ENCODE peak calls at places on chromosomes 6 and 20, in six cellular contexts. One of them, this sample, is unnamed.

GRCh38 chr6:19159087-19159486 is 678.1 kb upstream of the ID4 start:
- DNase-seq in AG04449: no peak
- DNase-seq in stimulated activated CD4-positive, alpha-beta T cell treated with anti-CD3 and anti-CD28 coated beads, Interleukin-15, amount 100 ng/mL, for 1 hour: no peak
- DNase-seq in pulmonary artery endothelial cell: no peak
- DNase-seq in 8988T: no peak
- DNase-seq in suprapubic skin: no peak
- DNase-seq in this sample: no peak

GRCh38 chr20:53888951-53889350 is 181.4 kb downstream of the BCAS1 start:
- DNase-seq in AG04449: no peak
- DNase-seq in stimulated activated CD4-positive, alpha-beta T cell treated with anti-CD3 and anti-CD28 coated beads, Interleukin-15, amount 100 ng/mL, for 1 hour: no peak
- DNase-seq in pulmonary artery endothelial cell: no peak
- DNase-seq in 8988T: no peak
- DNase-seq in suprapubic skin: no peak
- DNase-seq in this sample: no peak

GRCh38 chr6:13288969-13289391 is 39.4 kb downstream of the TBC1D7 start:
- DNase-seq in AG04449: no peak
- DNase-seq in stimulated activated CD4-positive, alpha-beta T cell treated with anti-CD3 and anti-CD28 coated beads, Interleukin-15, amount 100 ng/mL, for 1 hour: no peak
- DNase-seq in pulmonary artery endothelial cell: no peak
- DNase-seq in 8988T: no peak
- DNase-seq in suprapubic skin: no peak
- DNase-seq in this sample: no peak

GRCh38 chr20:24965065-24965919 is 16.2 kb downstream of the CST7 start:
- DNase-seq in AG04449: no peak
- DNase-seq in stimulated activated CD4-positive, alpha-beta T cell treated with anti-CD3 and anti-CD28 coated beads, Interleukin-15, amount 100 ng/mL, for 1 hour: no peak
- DNase-seq in pulmonary artery endothelial cell: no peak
- DNase-seq in 8988T: no peak
- DNase-seq in suprapubic skin: peak; percentile 50
- DNase-seq in this sample: no peak

GRCh38 chr20:48761023-48761785 is 66.6 kb downstream of the PREX1 start:
- DNase-seq in AG04449: no peak
- DNase-seq in stimulated activated CD4-positive, alpha-beta T cell treated with anti-CD3 and anti-CD28 coated beads, Interleukin-15, amount 100 ng/mL, for 1 hour: no peak
- DNase-seq in pulmonary artery endothelial cell: no peak
- DNase-seq in 8988T: no peak
- DNase-seq in suprapubic skin: no peak
- DNase-seq in this sample: peak; percentile 43

GRCh38 chr6:34771727-34772126 is 14.4 kb downstream of the SNRPC start:
- DNase-seq in AG04449: peak; percentile 36
- DNase-seq in stimulated activated CD4-positive, alpha-beta T cell treated with anti-CD3 and anti-CD28 coated beads, Interleukin-15, amount 100 ng/mL, for 1 hour: no peak
- DNase-seq in pulmonary artery endothelial cell: no peak
- DNase-seq in 8988T: no peak
- DNase-seq in suprapubic skin: no peak
- DNase-seq in this sample: no peak

GRCh38 chr20:61660559-61660958 is 405.1 kb downstream of the TAF4 start:
- DNase-seq in AG04449: no peak
- DNase-seq in stimulated activated CD4-positive, alpha-beta T cell treated with anti-CD3 and anti-CD28 coated beads, Interleukin-15, amount 100 ng/mL, for 1 hour: no peak
- DNase-seq in pulmonary artery endothelial cell: no peak
- DNase-seq in 8988T: no peak
- DNase-seq in suprapubic skin: no peak
- DNase-seq in this sample: no peak

GRCh38 chr6:35220711-35221110 is 7.0 kb downstream of the SCUBE3 start:
- DNase-seq in AG04449: no peak
- DNase-seq in stimulated activated CD4-positive, alpha-beta T cell treated with anti-CD3 and anti-CD28 coated beads, Interleukin-15, amount 100 ng/mL, for 1 hour: no peak
- DNase-seq in pulmonary artery endothelial cell: no peak
- DNase-seq in 8988T: no peak
- DNase-seq in suprapubic skin: no peak
- DNase-seq in this sample: no peak

GRCh38 chr6:170172406-170172805 is 118.5 kb downstream of the DLL1 start:
- DNase-seq in AG04449: no peak
- DNase-seq in stimulated activated CD4-positive, alpha-beta T cell treated with anti-CD3 and anti-CD28 coated beads, Interleukin-15, amount 100 ng/mL, for 1 hour: no peak
- DNase-seq in pulmonary artery endothelial cell: no peak
- DNase-seq in 8988T: no peak
- DNase-seq in suprapubic skin: no peak
- DNase-seq in this sample: no peak

GRCh38 chr6:885051-885590 is 192.2 kb upstream of the EXOC2 start:
- DNase-seq in AG04449: no peak
- DNase-seq in stimulated activated CD4-positive, alpha-beta T cell treated with anti-CD3 and anti-CD28 coated beads, Interleukin-15, amount 100 ng/mL, for 1 hour: no peak
- DNase-seq in pulmonary artery endothelial cell: no peak
- DNase-seq in 8988T: no peak
- DNase-seq in suprapubic skin: no peak
- DNase-seq in this sample: no peak

GRCh38 chr6:139060332-139060731 is 31.8 kb downstream of the ABRACL start:
- DNase-seq in AG04449: peak; percentile 78
- DNase-seq in stimulated activated CD4-positive, alpha-beta T cell treated with anti-CD3 and anti-CD28 coated beads, Interleukin-15, amount 100 ng/mL, for 1 hour: no peak
- DNase-seq in pulmonary artery endothelial cell: no peak
- DNase-seq in 8988T: no peak
- DNase-seq in suprapubic skin: no peak
- DNase-seq in this sample: no peak

GRCh38 chr6:24864345-24864744 is 65.6 kb upstream of the ARMH2 start:
- DNase-seq in AG04449: no peak
- DNase-seq in stimulated activated CD4-positive, alpha-beta T cell treated with anti-CD3 and anti-CD28 coated beads, Interleukin-15, amount 100 ng/mL, for 1 hour: no peak
- DNase-seq in pulmonary artery endothelial cell: no peak
- DNase-seq in 8988T: no peak
- DNase-seq in suprapubic skin: no peak
- DNase-seq in this sample: no peak

GRCh38 chr20:63230800-63231268 is 4.9 kb upstream of the BIRC7 start:
- DNase-seq in AG04449: no peak
- DNase-seq in stimulated activated CD4-positive, alpha-beta T cell treated with anti-CD3 and anti-CD28 coated beads, Interleukin-15, amount 100 ng/mL, for 1 hour: no peak
- DNase-seq in pulmonary artery endothelial cell: peak; percentile 8
- DNase-seq in 8988T: no peak
- DNase-seq in suprapubic skin: no peak
- DNase-seq in this sample: no peak

GRCh38 chr6:43310137-43310536 is 1.5 kb upstream of the CRIP3 start:
- DNase-seq in AG04449: no peak
- DNase-seq in stimulated activated CD4-positive, alpha-beta T cell treated with anti-CD3 and anti-CD28 coated beads, Interleukin-15, amount 100 ng/mL, for 1 hour: no peak
- DNase-seq in pulmonary artery endothelial cell: no peak
- DNase-seq in 8988T: no peak
- DNase-seq in suprapubic skin: no peak
- DNase-seq in this sample: no peak

GRCh38 chr20:25148181-25148981 is 47.1 kb upstream of the ENTPD6 start:
- DNase-seq in AG04449: no peak
- DNase-seq in stimulated activated CD4-positive, alpha-beta T cell treated with anti-CD3 and anti-CD28 coated beads, Interleukin-15, amount 100 ng/mL, for 1 hour: no peak
- DNase-seq in pulmonary artery endothelial cell: no peak
- DNase-seq in 8988T: no peak
- DNase-seq in suprapubic skin: no peak
- DNase-seq in this sample: peak; percentile 38

GRCh38 chr6:155647354-155647753 is 191.7 kb upstream of the NOX3 start:
- DNase-seq in AG04449: no peak
- DNase-seq in stimulated activated CD4-positive, alpha-beta T cell treated with anti-CD3 and anti-CD28 coated beads, Interleukin-15, amount 100 ng/mL, for 1 hour: no peak
- DNase-seq in pulmonary artery endothelial cell: no peak
- DNase-seq in 8988T: no peak
- DNase-seq in suprapubic skin: no peak
- DNase-seq in this sample: no peak

GRCh38 chr20:13412806-13413445 is 191.9 kb downstream of the ISM1 start:
- DNase-seq in AG04449: no peak
- DNase-seq in stimulated activated CD4-positive, alpha-beta T cell treated with anti-CD3 and anti-CD28 coated beads, Interleukin-15, amount 100 ng/mL, for 1 hour: no peak
- DNase-seq in pulmonary artery endothelial cell: no peak
- DNase-seq in 8988T: no peak
- DNase-seq in suprapubic skin: no peak
- DNase-seq in this sample: no peak

GRCh38 chr6:154613137-154613676 is 102.7 kb upstream of the CNKSR3 start:
- DNase-seq in AG04449: peak; percentile 56
- DNase-seq in stimulated activated CD4-positive, alpha-beta T cell treated with anti-CD3 and anti-CD28 coated beads, Interleukin-15, amount 100 ng/mL, for 1 hour: no peak
- DNase-seq in pulmonary artery endothelial cell: peak; percentile 52
- DNase-seq in 8988T: no peak
- DNase-seq in suprapubic skin: no peak
- DNase-seq in this sample: no peak

GRCh38 chr6:551405-551804 is 105.5 kb downstream of the HUS1B start:
- DNase-seq in AG04449: no peak
- DNase-seq in stimulated activated CD4-positive, alpha-beta T cell treated with anti-CD3 and anti-CD28 coated beads, Interleukin-15, amount 100 ng/mL, for 1 hour: no peak
- DNase-seq in pulmonary artery endothelial cell: no peak
- DNase-seq in 8988T: peak; percentile 44
- DNase-seq in suprapubic skin: no peak
- DNase-seq in this sample: peak; percentile 9

GRCh38 chr6:11929451-11929850 is 82.7 kb upstream of the HIVEP1 start:
- DNase-seq in AG04449: no peak
- DNase-seq in stimulated activated CD4-positive, alpha-beta T cell treated with anti-CD3 and anti-CD28 coated beads, Interleukin-15, amount 100 ng/mL, for 1 hour: no peak
- DNase-seq in pulmonary artery endothelial cell: no peak
- DNase-seq in 8988T: no peak
- DNase-seq in suprapubic skin: no peak
- DNase-seq in this sample: no peak

GRCh38 chr20:4066551-4066950 is 51.2 kb upstream of the RNF24 start:
- DNase-seq in AG04449: no peak
- DNase-seq in stimulated activated CD4-positive, alpha-beta T cell treated with anti-CD3 and anti-CD28 coated beads, Interleukin-15, amount 100 ng/mL, for 1 hour: no peak
- DNase-seq in pulmonary artery endothelial cell: no peak
- DNase-seq in 8988T: no peak
- DNase-seq in suprapubic skin: no peak
- DNase-seq in this sample: no peak

GRCh38 chr6:117483004-117483644 is 650 bp downstream of the DCBLD1 start:
- DNase-seq in AG04449: no peak
- DNase-seq in stimulated activated CD4-positive, alpha-beta T cell treated with anti-CD3 and anti-CD28 coated beads, Interleukin-15, amount 100 ng/mL, for 1 hour: no peak
- DNase-seq in pulmonary artery endothelial cell: no peak
- DNase-seq in 8988T: peak; percentile 43
- DNase-seq in suprapubic skin: peak; percentile 82
- DNase-seq in this sample: no peak

GRCh38 chr6:35084041-35084491 is 57.1 kb downstream of the TCP11 start:
- DNase-seq in AG04449: no peak
- DNase-seq in stimulated activated CD4-positive, alpha-beta T cell treated with anti-CD3 and anti-CD28 coated beads, Interleukin-15, amount 100 ng/mL, for 1 hour: no peak
- DNase-seq in pulmonary artery endothelial cell: no peak
- DNase-seq in 8988T: peak; percentile 12
- DNase-seq in suprapubic skin: peak; percentile 75
- DNase-seq in this sample: no peak

GRCh38 chr6:159527351-159527750 is 165.7 kb downstream of the SOD2 start:
- DNase-seq in AG04449: no peak
- DNase-seq in stimulated activated CD4-positive, alpha-beta T cell treated with anti-CD3 and anti-CD28 coated beads, Interleukin-15, amount 100 ng/mL, for 1 hour: no peak
- DNase-seq in pulmonary artery endothelial cell: no peak
- DNase-seq in 8988T: no peak
- DNase-seq in suprapubic skin: no peak
- DNase-seq in this sample: no peak

GRCh38 chr20:12970372-12970821 is 38.4 kb upstream of the SPTLC3 start:
- DNase-seq in AG04449: no peak
- DNase-seq in stimulated activated CD4-positive, alpha-beta T cell treated with anti-CD3 and anti-CD28 coated beads, Interleukin-15, amount 100 ng/mL, for 1 hour: no peak
- DNase-seq in pulmonary artery endothelial cell: no peak
- DNase-seq in 8988T: no peak
- DNase-seq in suprapubic skin: no peak
- DNase-seq in this sample: no peak

GRCh38 chr6:160036790-160037206 is 67.9 kb downstream of the IGF2R start:
- DNase-seq in AG04449: peak; percentile 40
- DNase-seq in stimulated activated CD4-positive, alpha-beta T cell treated with anti-CD3 and anti-CD28 coated beads, Interleukin-15, amount 100 ng/mL, for 1 hour: no peak
- DNase-seq in pulmonary artery endothelial cell: no peak
- DNase-seq in 8988T: no peak
- DNase-seq in suprapubic skin: no peak
- DNase-seq in this sample: no peak

GRCh38 chr20:50595433-50595895 is 85.3 kb downstream of the PTPN1 start:
- DNase-seq in AG04449: no peak
- DNase-seq in stimulated activated CD4-positive, alpha-beta T cell treated with anti-CD3 and anti-CD28 coated beads, Interleukin-15, amount 100 ng/mL, for 1 hour: no peak
- DNase-seq in pulmonary artery endothelial cell: no peak
- DNase-seq in 8988T: no peak
- DNase-seq in suprapubic skin: no peak
- DNase-seq in this sample: no peak

GRCh38 chr6:32426338-32426737 is 13.3 kb upstream of the HLA-DRA start:
- DNase-seq in AG04449: no peak
- DNase-seq in stimulated activated CD4-positive, alpha-beta T cell treated with anti-CD3 and anti-CD28 coated beads, Interleukin-15, amount 100 ng/mL, for 1 hour: no peak
- DNase-seq in pulmonary artery endothelial cell: no peak
- DNase-seq in 8988T: no peak
- DNase-seq in suprapubic skin: no peak
- DNase-seq in this sample: no peak

GRCh38 chr20:64115171-64115911 is 8.0 kb upstream of the NPBWR2 start:
- DNase-seq in AG04449: no peak
- DNase-seq in stimulated activated CD4-positive, alpha-beta T cell treated with anti-CD3 and anti-CD28 coated beads, Interleukin-15, amount 100 ng/mL, for 1 hour: no peak
- DNase-seq in pulmonary artery endothelial cell: no peak
- DNase-seq in 8988T: no peak
- DNase-seq in suprapubic skin: peak; percentile 65
- DNase-seq in this sample: no peak

GRCh38 chr6:170291271-170292110 is 613 bp upstream of the DLL1 start:
- DNase-seq in AG04449: no peak
- DNase-seq in stimulated activated CD4-positive, alpha-beta T cell treated with anti-CD3 and anti-CD28 coated beads, Interleukin-15, amount 100 ng/mL, for 1 hour: no peak
- DNase-seq in pulmonary artery endothelial cell: no peak
- DNase-seq in 8988T: no peak
- DNase-seq in suprapubic skin: no peak
- DNase-seq in this sample: peak; percentile 55

GRCh38 chr6:143223895-143224294 is 163.2 kb downstream of the AIG1 start:
- DNase-seq in AG04449: no peak
- DNase-seq in stimulated activated CD4-positive, alpha-beta T cell treated with anti-CD3 and anti-CD28 coated beads, Interleukin-15, amount 100 ng/mL, for 1 hour: no peak
- DNase-seq in pulmonary artery endothelial cell: no peak
- DNase-seq in 8988T: no peak
- DNase-seq in suprapubic skin: no peak
- DNase-seq in this sample: no peak

GRCh38 chr6:111980168-111980567 is 73.7 kb upstream of the CCN6 start:
- DNase-seq in AG04449: no peak
- DNase-seq in stimulated activated CD4-positive, alpha-beta T cell treated with anti-CD3 and anti-CD28 coated beads, Interleukin-15, amount 100 ng/mL, for 1 hour: no peak
- DNase-seq in pulmonary artery endothelial cell: no peak
- DNase-seq in 8988T: no peak
- DNase-seq in suprapubic skin: no peak
- DNase-seq in this sample: no peak

GRCh38 chr6:14822689-14823088 is 423.2 kb upstream of the JARID2 start:
- DNase-seq in AG04449: no peak
- DNase-seq in stimulated activated CD4-positive, alpha-beta T cell treated with anti-CD3 and anti-CD28 coated beads, Interleukin-15, amount 100 ng/mL, for 1 hour: no peak
- DNase-seq in pulmonary artery endothelial cell: no peak
- DNase-seq in 8988T: no peak
- DNase-seq in suprapubic skin: no peak
- DNase-seq in this sample: no peak

GRCh38 chr6:149275621-149276020 is 41.9 kb upstream of the TAB2 start:
- DNase-seq in AG04449: no peak
- DNase-seq in stimulated activated CD4-positive, alpha-beta T cell treated with anti-CD3 and anti-CD28 coated beads, Interleukin-15, amount 100 ng/mL, for 1 hour: no peak
- DNase-seq in pulmonary artery endothelial cell: no peak
- DNase-seq in 8988T: no peak
- DNase-seq in suprapubic skin: no peak
- DNase-seq in this sample: no peak

GRCh38 chr20:36606171-36607116 is 865 bp downstream of the RAB5IF start:
- DNase-seq in AG04449: no peak
- DNase-seq in stimulated activated CD4-positive, alpha-beta T cell treated with anti-CD3 and anti-CD28 coated beads, Interleukin-15, amount 100 ng/mL, for 1 hour: no peak
- DNase-seq in pulmonary artery endothelial cell: no peak
- DNase-seq in 8988T: no peak
- DNase-seq in suprapubic skin: peak; percentile 81
- DNase-seq in this sample: peak; percentile 27

GRCh38 chr6:169944415-169944814 is 193.0 kb downstream of the ERMARD start:
- DNase-seq in AG04449: no peak
- DNase-seq in stimulated activated CD4-positive, alpha-beta T cell treated with anti-CD3 and anti-CD28 coated beads, Interleukin-15, amount 100 ng/mL, for 1 hour: no peak
- DNase-seq in pulmonary artery endothelial cell: no peak
- DNase-seq in 8988T: no peak
- DNase-seq in suprapubic skin: no peak
- DNase-seq in this sample: no peak

GRCh38 chr6:112036088-112036637 is 17.7 kb upstream of the CCN6 start:
- DNase-seq in AG04449: no peak
- DNase-seq in stimulated activated CD4-positive, alpha-beta T cell treated with anti-CD3 and anti-CD28 coated beads, Interleukin-15, amount 100 ng/mL, for 1 hour: no peak
- DNase-seq in pulmonary artery endothelial cell: no peak
- DNase-seq in 8988T: no peak
- DNase-seq in suprapubic skin: no peak
- DNase-seq in this sample: no peak

GRCh38 chr6:34484899-34485298 is 19.0 kb downstream of the PACSIN1 start:
- DNase-seq in AG04449: no peak
- DNase-seq in stimulated activated CD4-positive, alpha-beta T cell treated with anti-CD3 and anti-CD28 coated beads, Interleukin-15, amount 100 ng/mL, for 1 hour: peak; percentile 36
- DNase-seq in pulmonary artery endothelial cell: no peak
- DNase-seq in 8988T: no peak
- DNase-seq in suprapubic skin: no peak
- DNase-seq in this sample: peak; percentile 87

This sample was measured in CD8-positive, alpha-beta T cell.